ENCODE peak calls at places on chromosomes 7 and 10, in seven cellular contexts. B is endodermal cell; A is lower lobe of right lung; D is naive thymus-derived CD4-positive, alpha-beta T cell; H is substantia nigra; T is esophagus squamous epithelium; R is right cardiac atrium. E is an unnamed sample.

GRCh38 chr7:75966209-75966961 is 28.0 kb downstream of the TMEM120A start:
- DNase-seq in H (no peak), A (no peak), R (peak), B (no peak), T (no peak), D (no peak), E (no peak)

GRCh38 chr10:82084904-82085303 is 209.9 kb downstream of the NRG3 start:
- DNase-seq in T (no peak), A (no peak), R (no peak), H (no peak), B (peak), D (no peak), E (no peak)

GRCh38 chr7:97006146-97006950 is 995 bp downstream of the DLX6 start:
- DNase-seq in D (no peak), R (no peak), B (peak), T (no peak), A (no peak), H (no peak), E (no peak)

GRCh38 chr10:64760371-64760770 is 1239.2 kb downstream of the REEP3 start:
- DNase-seq in T (no peak), H (no peak), B (no peak), R (no peak), D (no peak), A (no peak), E (no peak)

GRCh38 chr10:43176271-43176670 is 38.0 kb downstream of the CSGALNACT2 start:
- DNase-seq in D (no peak), R (no peak), B (no peak), A (no peak), H (no peak), T (no peak), E (no peak)

GRCh38 chr7:84237533-84238173 is 43.1 kb upstream of the SEMA3A start:
- DNase-seq in H (no peak), R (no peak), B (no peak), T (no peak), A (no peak), D (no peak), E (peak)

GRCh38 chr10:132675031-132675740 is 110.8 kb downstream of the NKX6-2 start:
- DNase-seq in R (no peak), B (peak), T (no peak), H (no peak), D (no peak), A (peak), E (no peak)

GRCh38 chr7:18679261-18679660 is 183.7 kb downstream of the HDAC9 start:
- DNase-seq in H (no peak), A (no peak), R (no peak), T (no peak), D (no peak), B (no peak), E (no peak)

GRCh38 chr10:44517635-44518034 is 132.7 kb upstream of the CXCL12 start:
- DNase-seq in R (no peak), D (no peak), H (no peak), T (no peak), B (peak), A (no peak), E (no peak)

GRCh38 chr10:36669615-36670325 is 455.6 kb upstream of the ANKRD30A start:
- DNase-seq in R (no peak), D (no peak), H (no peak), B (no peak), T (no peak), A (no peak), E (no peak)

GRCh38 chr10:49651039-49651835 is 28.2 kb upstream of the C10orf53 start:
- DNase-seq in R (no peak), T (no peak), D (no peak), A (no peak), H (no peak), B (peak), E (no peak)

GRCh38 chr10:128429835-128430513 is 303.8 kb upstream of the MKI67 start:
- DNase-seq in T (no peak), R (no peak), H (no peak), D (no peak), A (no peak), B (no peak), E (no peak)

GRCh38 chr7:154649434-154649833 is 353.5 kb downstream of the PAXIP1 start:
- DNase-seq in H (no peak), A (no peak), T (no peak), B (no peak), D (no peak), R (no peak), E (no peak)

GRCh38 chr10:78549536-78549935 is 515.9 kb downstream of the RPS24 start:
- DNase-seq in H (no peak), A (no peak), R (no peak), T (no peak), D (no peak), B (no peak), E (no peak)

GRCh38 chr7:25515876-25516275 is 287.6 kb upstream of the NPVF start:
- DNase-seq in B (no peak), T (no peak), A (no peak), H (no peak), R (no peak), D (no peak), E (no peak)

GRCh38 chr10:76902949-76903348 is 734.7 kb downstream of the KCNMA1 start:
- DNase-seq in H (no peak), B (peak), R (peak), T (no peak), A (peak), D (no peak), E (no peak)

GRCh38 chr7:16817536-16817935 is 12.7 kb upstream of the AGR2 start:
- DNase-seq in T (no peak), H (no peak), A (no peak), B (no peak), R (no peak), D (no peak), E (peak)

GRCh38 chr10:133379152-133379800 is at the start of gene PAOX:
- DNase-seq in A (peak), R (peak), H (peak), D (peak), T (no peak), B (peak), E (no peak)

GRCh38 chr7:101390901-101391301 is 28.2 kb downstream of the COL26A1 start:
- DNase-seq in H (no peak), R (no peak), D (no peak), B (peak), A (no peak), T (no peak), E (no peak)

DNA sequence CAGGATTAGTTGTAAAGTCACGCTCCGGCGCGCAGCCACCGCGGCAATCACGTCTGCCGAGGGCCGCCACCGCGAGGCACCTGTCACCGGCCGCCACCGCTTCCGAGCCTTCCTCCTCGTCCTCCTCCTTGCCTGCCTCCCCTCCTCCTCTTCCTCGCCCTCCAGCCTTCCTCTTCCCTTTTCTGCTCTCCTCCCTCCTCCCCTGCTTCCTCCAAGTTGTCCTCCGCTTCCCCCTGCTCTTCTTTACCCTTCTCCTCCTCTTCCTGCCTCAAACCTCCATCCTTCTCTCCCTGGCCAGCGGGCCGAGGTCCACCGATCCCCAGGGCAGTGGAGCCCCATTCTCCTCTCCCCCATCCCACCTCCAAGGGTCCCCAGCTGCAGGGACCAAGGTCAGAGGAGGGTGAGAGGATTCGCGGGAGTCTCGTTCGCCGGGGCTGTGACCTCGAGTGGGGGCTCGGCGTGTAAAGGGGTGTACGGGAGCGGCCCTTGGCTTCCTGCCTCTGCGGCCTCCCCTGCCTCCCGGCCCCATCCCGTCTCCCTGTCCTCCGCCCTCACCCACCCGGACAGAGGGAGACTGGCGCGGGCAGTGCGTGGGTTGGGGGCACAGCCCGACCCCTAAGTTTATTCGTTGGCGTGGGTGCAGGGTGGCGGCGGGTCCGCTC is 89.5 kb upstream of the PAX2 start:
- DNase-seq in B (peak), D (no peak), R (no peak), A (no peak), H (no peak), T (no peak), E (no peak)
- H3K27ac ChIP-seq in B (no peak), D (no peak), R (no peak), A (no peak), H (no peak), T (no peak), E (no peak)

DNA sequence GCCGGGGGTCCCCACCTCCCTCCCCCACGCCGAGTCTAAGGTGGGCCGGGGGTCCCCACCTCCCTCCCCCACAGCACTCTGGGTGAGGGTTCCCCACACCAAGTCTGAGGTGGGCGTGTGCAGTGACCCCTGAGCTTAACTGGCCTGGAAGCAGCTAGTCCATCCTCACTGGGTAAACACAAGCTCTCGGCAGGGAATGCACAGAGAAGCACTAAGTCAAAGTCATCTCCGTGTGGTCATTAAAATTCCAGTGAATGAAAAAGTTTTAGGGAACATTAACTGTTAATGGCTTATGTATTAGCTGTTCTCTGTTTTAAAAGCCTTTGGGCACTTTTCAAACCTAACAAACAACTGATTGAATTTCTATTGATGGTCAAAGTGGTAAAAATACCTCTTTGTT is 43.7 kb upstream of the PRKAR1B start:
- DNase-seq in A (no peak), H (no peak), B (no peak), R (no peak), T (no peak), D (no peak), E (no peak)
- H3K27ac ChIP-seq in A (peak), H (no peak), B (no peak), R (peak), T (peak), D (no peak), E (no peak)

GRCh38 chr7:124776153-124776552 is 10.6 kb upstream of the GPR37 start:
- DNase-seq in D (no peak), T (no peak), B (no peak), A (no peak), H (no peak), R (no peak), E (no peak)
- H3K27ac ChIP-seq in D (no peak), T (no peak), B (no peak), A (no peak), H (no peak), R (no peak), E (no peak)

GRCh38 chr10:102627446-102628293 is 16.6 kb upstream of the TRIM8 start:
- DNase-seq in T (no peak), R (peak), D (no peak), A (peak), B (peak), H (no peak), E (no peak)

GRCh38 chr10:102626026-102626686 is 18.1 kb upstream of the TRIM8 start:
- DNase-seq in A (peak), B (peak), T (no peak), D (no peak), R (peak), H (no peak), E (no peak)

GRCh38 chr10:102624751-102625330 is 19.4 kb upstream of the TRIM8 start:
- DNase-seq in H (no peak), R (peak), D (no peak), B (no peak), T (no peak), A (peak), E (no peak)

GRCh38 chr10:102628451-102628911 is 15.8 kb upstream of the TRIM8 start:
- DNase-seq in R (peak), D (no peak), T (no peak), A (peak), B (peak), H (peak), E (no peak)

DNA sequence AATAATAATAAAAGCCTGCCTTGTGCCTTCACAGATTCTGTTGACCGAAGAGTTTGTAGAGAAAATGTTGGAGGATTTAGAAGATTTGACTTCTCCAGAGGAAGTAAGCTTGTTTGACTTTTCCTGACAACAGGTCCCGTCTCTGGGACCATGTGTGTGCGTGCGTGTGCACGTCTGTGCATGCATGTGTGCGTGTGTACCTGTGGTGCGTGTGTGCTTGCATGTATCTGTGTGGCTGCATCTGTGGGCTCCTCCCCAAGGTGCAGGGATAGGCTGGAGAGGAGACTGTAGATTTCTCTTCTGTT is 17.2 kb upstream of the TRIM8 start:
- DNase-seq in B (no peak), T (no peak), A (no peak), R (no peak), H (no peak), D (no peak), E (no peak)
- H3K27ac ChIP-seq in B (peak), T (peak), A (peak), R (peak), H (peak), D (no peak), E (peak)

DNA sequence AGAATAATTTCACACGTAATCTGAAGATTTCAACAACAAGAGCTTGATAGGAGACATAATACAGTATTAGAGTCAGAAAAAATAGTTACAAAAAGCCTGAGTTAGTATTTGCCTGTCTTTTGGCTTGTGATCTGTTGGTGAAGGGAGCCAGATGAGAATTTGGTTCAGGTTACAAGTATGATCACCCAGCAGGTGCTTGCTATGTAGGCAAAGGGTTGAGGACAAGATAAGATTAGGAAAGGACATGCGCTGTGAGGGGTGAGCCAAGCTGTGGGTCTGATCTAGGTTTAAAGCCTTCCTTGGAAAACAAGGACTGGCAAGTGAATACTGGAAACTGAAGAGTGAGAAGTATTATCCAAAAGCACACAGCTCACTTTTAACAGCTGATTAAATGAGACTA is 28.7 kb upstream of the CD36 start:
- DNase-seq in A (no peak), B (peak), R (no peak), D (no peak), T (no peak), H (no peak), E (no peak)
- H3K27ac ChIP-seq in A (no peak), B (no peak), R (peak), D (no peak), T (no peak), H (no peak), E (no peak)

GRCh38 chr10:99658622-99659030 is 683 bp upstream of the ENTPD7 start:
- DNase-seq in B (peak), D (peak), H (no peak), R (peak), A (peak), T (peak), E (no peak)
- H3K27ac ChIP-seq in B (no peak), D (peak), H (no peak), R (no peak), A (peak), T (peak), E (peak)

GRCh38 chr7:106201176-106201575 is 83.6 kb downstream of the NAMPT start:
- DNase-seq in T (no peak), A (no peak), H (no peak), D (no peak), R (no peak), B (no peak), E (no peak)

GRCh38 chr7:106205621-106206222 is 79.1 kb downstream of the NAMPT start:
- DNase-seq in D (no peak), B (no peak), A (no peak), T (no peak), R (no peak), H (no peak), E (no peak)

DNA sequence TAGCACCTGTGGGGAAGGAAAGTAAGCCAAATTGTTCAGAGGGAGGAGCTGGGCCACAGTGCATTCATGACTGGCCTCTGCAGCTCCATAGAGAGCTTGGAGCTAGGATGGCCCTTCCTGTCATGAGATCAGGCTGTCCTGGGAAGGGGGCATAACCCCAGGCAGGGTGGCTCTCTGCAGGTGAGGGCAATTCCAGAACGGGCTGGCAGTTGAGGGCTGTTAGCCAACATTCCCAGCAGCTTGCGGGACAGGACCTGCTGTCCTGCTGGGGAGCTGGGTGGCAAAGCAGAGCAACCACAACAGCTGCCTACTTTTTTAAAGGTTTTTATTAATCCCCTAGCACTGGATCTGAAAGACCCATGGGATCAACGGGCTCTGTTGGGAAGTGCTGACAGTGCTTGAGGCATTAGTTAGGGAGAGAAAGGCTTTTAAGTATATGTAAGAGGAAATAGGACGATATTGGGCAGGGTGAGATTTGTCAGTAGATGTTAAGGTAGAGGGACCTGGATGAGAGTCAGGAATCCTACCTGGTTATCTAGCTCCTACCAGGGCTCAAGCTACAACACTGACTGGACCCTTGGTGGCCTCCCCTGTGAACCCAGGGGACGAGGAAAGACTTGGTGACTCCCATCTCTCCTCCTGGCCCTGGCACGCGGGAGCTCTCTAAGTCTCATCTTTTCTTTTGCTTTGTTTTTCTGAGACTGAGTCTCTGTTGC is 77.8 kb downstream of the NAMPT start:
- DNase-seq in H (no peak), T (no peak), A (no peak), B (no peak), D (no peak), R (no peak), E (no peak)
- H3K27ac ChIP-seq in H (no peak), T (no peak), A (no peak), B (no peak), D (no peak), R (peak), E (no peak)

E was measured in epithelial cell of prostate.